ENCODE peak calls at places on chromosomes 16 and 17, in four cellular contexts. Z, G, P and H are unnamed samples.

GRCh38 chr17:12667299-12667958 is 1.7 kb downstream of the MYOCD start:
- DNase-seq in Z (peak; percentile 51), G (peak; percentile 40), P (no peak), H (peak; percentile 4)

GRCh38 chr16:46747777-46748651 is at the start of gene MYLK3:
- DNase-seq in Z (peak; percentile 76), G (no peak), P (no peak), H (peak; percentile 50)

GRCh38 chr17:231966-232807 is 50.7 kb upstream of the DOC2B start:
- DNase-seq in Z (no peak), G (no peak), P (no peak), H (no peak)

GRCh38 chr16:17476414-17477259 is 5.9 kb upstream of the XYLT1 start:
- DNase-seq in Z (peak; percentile 18), G (peak; percentile 47), P (peak; percentile 39), H (no peak)

GRCh38 chr16:7997966-7998365 is 592.3 kb downstream of the TMEM114 start:
- DNase-seq in Z (no peak), G (no peak), P (no peak), H (no peak)

GRCh38 chr16:28473714-28474265 is 1.7 kb upstream of the NPIPB7 start:
- DNase-seq in Z (no peak), G (no peak), P (no peak), H (no peak)

GRCh38 chr17:78484300-78485159 is 92.7 kb downstream of the DNAH17 start:
- DNase-seq in Z (no peak), G (peak; percentile 22), P (no peak), H (peak; percentile 24)

GRCh38 chr16:81181013-81181720 is 57.3 kb upstream of the BCO1 start:
- DNase-seq in Z (peak; percentile 83), G (peak; percentile 93), P (peak; percentile 93), H (no peak)

GRCh38 chr17:79970576-79971068 is 65.0 kb downstream of the TBC1D16 start:
- DNase-seq in Z (no peak), G (peak; percentile 38), P (no peak), H (peak; percentile 71)

GRCh38 chr16:56190903-56191806 is at the start of gene GNAO1:
- DNase-seq in Z (peak; percentile 82), G (no peak), P (no peak), H (peak; percentile 62)

GRCh38 chr17:66302761-66303626 is 581 bp downstream of the PRKCA start:
- DNase-seq in Z (peak; percentile 61), G (no peak), P (no peak), H (peak; percentile 58)

GRCh38 chr16:47750371-47750770 is 289.2 kb downstream of the PHKB start:
- DNase-seq in Z (no peak), G (no peak), P (no peak), H (no peak)

GRCh38 chr17:15239471-15239870 is 25.7 kb downstream of the PMP22 start:
- DNase-seq in Z (no peak), G (no peak), P (no peak), H (no peak)

DNA sequence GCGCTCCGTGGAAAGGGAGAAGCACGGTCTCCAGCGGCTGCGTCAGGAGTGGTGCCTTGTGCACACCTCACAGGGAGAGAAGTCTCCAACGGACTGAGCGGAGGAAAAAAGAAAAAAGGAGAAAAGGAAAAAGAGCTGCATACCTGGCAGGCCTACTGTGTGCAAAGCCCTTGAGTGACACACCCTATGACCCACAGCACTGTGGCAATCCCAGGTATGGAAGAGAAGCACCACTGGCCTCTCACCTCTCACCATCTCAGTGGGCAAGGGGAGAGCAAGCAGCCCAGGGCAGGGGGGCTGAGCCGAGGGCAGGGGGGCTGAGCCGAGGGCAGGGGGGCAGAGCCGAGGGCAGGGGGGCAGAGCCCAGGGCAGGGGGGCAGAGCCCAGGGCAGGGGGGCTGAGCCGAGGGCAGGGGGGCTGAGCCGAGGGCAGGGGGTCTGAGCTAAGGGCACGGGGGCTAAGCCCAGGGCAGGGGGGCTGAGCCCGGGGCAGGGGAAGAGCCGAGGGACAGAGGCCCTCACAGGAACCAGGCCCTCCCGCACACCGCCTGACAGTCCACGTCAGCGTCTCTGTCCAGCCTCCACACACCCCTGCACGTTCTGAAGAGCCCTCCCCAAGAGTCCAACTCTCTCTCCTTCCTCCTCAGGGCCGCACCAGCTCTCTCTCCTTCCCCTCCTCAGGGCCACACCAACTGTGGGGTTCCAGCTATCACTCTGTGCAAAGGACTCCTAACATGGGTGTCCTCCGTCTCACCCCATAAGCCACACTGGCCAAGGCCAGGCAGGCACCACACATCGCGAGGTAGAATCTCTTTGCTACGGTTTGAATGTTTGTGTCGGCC is 105.8 kb downstream of the ZNF778 start:
- DNase-seq in Z (no peak), G (no peak), P (no peak), H (no peak)
- TF ChIP-seq POLR2A in Z (no peak), G (no peak), P (no peak), H (no peak)

DNA sequence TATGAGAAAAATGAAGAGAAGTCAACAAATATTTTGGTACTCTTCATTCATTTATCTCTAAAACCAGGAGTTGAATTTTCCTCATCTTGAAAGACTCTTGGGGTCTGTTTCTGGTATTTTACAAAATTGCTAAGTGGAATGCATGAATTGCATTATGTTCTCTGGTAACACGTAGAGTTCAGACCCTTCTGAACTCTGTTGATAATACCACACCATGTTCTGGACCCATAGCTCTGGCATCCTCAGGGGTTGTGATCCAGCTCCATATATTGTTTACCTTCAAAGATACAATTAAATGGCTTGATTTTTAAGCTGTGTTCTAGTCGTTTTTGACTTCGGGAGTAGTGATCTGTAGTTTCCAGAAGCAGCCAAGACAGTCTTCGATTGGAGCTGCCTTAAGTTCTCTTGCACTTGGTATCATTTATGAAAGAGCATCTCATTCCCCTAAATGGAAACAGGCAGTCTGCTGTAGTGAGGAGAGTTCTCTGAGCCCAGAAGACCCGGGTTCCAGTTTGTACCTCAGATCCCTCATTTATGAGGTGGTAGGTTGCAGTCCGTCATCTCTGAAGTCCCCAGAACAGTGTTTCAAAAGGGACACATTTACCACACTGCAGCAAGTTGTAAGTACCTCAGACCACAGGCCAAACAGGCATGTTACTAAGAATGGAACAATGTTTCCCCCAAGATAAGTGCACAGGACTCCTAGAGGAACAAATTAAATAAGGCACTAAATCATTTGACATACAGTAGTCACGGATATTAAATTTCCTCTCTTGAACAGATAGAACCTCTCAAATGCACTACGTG is 9.6 kb downstream of the PSMD7 start:
- DNase-seq in Z (no peak), G (no peak), P (no peak), H (no peak)
- TF ChIP-seq POLR2A in Z (no peak), G (no peak), P (no peak), H (peak; percentile 25)

DNA sequence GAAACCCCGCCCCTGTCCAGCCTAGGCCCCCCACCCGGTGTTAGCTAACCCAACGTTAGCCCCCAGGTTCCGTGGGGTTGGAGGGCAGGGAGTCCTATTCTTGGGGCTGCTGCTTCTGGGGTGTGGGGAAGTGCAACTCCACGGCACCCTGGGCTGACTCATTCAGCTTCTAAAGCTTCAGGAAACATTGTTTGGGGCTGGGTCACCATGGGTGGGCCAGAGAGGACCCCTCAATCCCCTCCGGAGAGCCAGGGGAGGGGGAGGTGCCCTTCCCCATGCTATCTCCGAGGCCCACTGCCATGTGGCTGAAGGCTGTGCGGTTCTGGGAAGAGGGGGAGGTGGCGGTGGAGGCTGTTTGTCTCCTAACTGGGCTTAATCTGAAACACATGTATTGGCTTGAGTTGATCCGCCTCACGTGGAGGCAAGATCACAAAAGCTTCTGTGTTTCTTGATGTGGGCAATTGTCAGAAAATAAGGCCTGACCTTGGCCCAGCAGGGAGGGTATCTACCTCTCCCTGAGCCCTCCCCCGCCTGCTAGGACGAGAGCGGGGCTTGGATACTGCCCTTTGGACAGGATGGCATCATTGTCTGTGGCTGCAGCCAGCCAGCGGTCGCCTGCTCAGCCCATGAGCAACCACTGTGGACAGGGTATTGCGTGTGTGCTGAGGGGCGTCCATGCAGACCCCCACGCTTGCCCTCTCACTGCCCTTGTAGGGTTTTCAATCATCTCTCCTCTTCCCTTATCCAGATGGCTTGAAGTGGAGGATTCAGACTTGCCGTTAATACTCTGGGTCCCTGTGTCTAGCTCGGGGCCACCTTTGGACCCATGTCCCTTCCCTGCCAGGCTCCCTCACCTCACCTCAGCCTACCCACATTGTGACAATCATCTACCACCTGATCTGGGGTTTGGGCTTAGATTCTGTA is 1.3 kb downstream of the SERPINF1 start:
- DNase-seq in Z (peak; percentile 52), G (no peak), P (peak; percentile 82), H (peak; percentile 59)
- TF ChIP-seq POLR2A in Z (no peak), G (no peak), P (no peak), H (no peak)

GRCh38 chr17:8186446-8186786 is 3.6 kb downstream of the BORCS6 start:
- DNase-seq in Z (no peak), G (no peak), P (no peak), H (no peak)

GRCh38 chr17:8189041-8189710 is 804 bp downstream of the BORCS6 start:
- DNase-seq in Z (peak; percentile 33), G (no peak), P (no peak), H (peak; percentile 63)

GRCh38 chr17:8188408-8188839 is 1.6 kb downstream of the BORCS6 start:
- DNase-seq in Z (no peak), G (no peak), P (peak; percentile 43), H (no peak)

GRCh38 chr17:8186787-8187516 is 3.0 kb downstream of the BORCS6 start:
- DNase-seq in Z (peak; percentile 95), G (peak; percentile 94), P (peak; percentile 94), H (peak; percentile 97)

DNA sequence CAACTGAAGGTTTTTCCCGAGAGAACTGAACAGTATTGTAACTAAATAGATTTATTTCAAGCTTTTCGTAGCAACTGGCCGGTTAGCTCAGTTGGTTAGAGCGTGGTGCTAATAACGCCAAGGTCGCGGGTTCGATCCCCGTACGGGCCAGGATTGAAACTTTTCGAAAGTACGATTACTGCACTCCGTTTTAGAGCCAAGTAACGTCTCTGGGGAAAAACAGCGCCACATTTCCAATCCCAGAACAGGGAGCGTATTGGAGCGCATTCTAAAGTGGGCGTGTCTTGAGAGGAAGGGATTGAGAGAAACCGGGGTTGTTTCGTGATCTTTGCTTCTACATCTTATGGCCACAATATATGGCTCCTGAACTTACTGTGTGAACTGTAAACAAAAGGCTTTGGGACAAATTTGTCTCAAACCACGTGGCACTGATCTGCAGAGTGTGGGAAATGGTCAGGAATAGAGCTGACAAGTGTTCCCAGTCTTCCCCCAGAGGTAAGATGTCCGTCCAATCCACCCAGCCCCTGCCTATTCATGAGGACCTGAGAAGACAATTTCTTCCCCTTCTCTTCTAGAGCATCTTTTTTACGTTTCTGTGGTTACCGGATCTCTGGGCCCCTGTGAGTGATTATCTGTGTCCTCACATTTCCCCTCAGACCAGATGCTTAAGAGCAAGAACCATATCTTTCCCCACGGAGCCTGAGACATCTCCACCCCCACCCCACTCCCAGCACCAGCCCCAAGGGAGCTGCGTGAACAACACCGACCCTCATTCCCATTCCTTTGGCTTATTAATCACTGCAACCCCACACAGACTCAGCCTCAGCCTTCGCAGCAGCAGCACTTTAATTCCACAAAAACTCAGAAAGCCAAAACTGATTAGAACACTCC is 2.2 kb downstream of the BORCS6 start:
- DNase-seq in Z (peak; percentile 92), G (peak; percentile 99), P (peak; percentile 92), H (peak; percentile 97)
- TF ChIP-seq POLR2A in Z (no peak), G (peak; percentile 28), P (no peak), H (peak; percentile 47)

GRCh38 chr16:30558789-30559377 is 709 bp upstream of the ZNF764 start:
- DNase-seq in Z (no peak), G (no peak), P (no peak), H (no peak)

GRCh38 chr16:30555848-30556473 is 2.2 kb downstream of the ZNF764 start:
- DNase-seq in Z (no peak), G (no peak), P (no peak), H (no peak)

GRCh38 chr16:30557397-30557949 is 701 bp downstream of the ZNF764 start:
- DNase-seq in Z (no peak), G (no peak), P (no peak), H (no peak)

GRCh38 chr16:30559690-30560089 is 1.5 kb upstream of the ZNF764 start:
- DNase-seq in Z (no peak), G (no peak), P (no peak), H (no peak)

GRCh38 chr16:30557950-30558788 is at the start of gene ZNF764:
- DNase-seq in Z (peak; percentile 98), G (peak; percentile 97), P (peak; percentile 98), H (peak; percentile 99)
- TF ChIP-seq POLR2A in Z (no peak), G (peak; percentile 88), P (no peak), H (peak; percentile 58)

GRCh38 chr16:23375643-23376042 is 73.5 kb downstream of the SCNN1B start:
- DNase-seq in Z (no peak), G (no peak), P (no peak), H (no peak)
- TF ChIP-seq POLR2A in Z (no peak), G (no peak), P (no peak), H (no peak)